ENCODE peak calls at places on chromosomes 6 and 20, in five cellular contexts. G is neural crest cell, P is pancreas, E is epithelial cell of esophagus, R is AG04450. V is an unnamed sample.

GRCh38 chr20:44069203-44069931 is 117.6 kb downstream of the JPH2 start:
- DNase-seq in R (no peak), G (no peak), E (no peak), P (no peak), V (peak; percentile 53)

GRCh38 chr6:138537090-138537489 is 37.8 kb upstream of the NHSL1 start:
- DNase-seq in R (no peak), P (no peak), E (no peak), G (no peak), V (no peak)

GRCh38 chr6:3350252-3350826 is 91.6 kb downstream of the PSMG4 start:
- DNase-seq in E (no peak), P (no peak), G (no peak), R (no peak), V (no peak)

GRCh38 chr6:158784505-158784904 is 34.7 kb downstream of the EZR start:
- DNase-seq in E (peak; percentile 90), P (no peak), G (no peak), R (no peak), V (no peak)

GRCh38 chr6:33894438-33894837 is 90.6 kb upstream of the MLN start:
- DNase-seq in P (no peak), R (no peak), G (no peak), E (no peak), V (no peak)

GRCh38 chr6:157020398-157021266 is 243.5 kb downstream of the ARID1B start:
- DNase-seq in E (peak; percentile 54), R (no peak), G (no peak), P (peak; percentile 79), V (no peak)

GRCh38 chr20:33359399-33360261 is 41.7 kb downstream of the CDK5RAP1 start:
- DNase-seq in P (no peak), G (no peak), E (no peak), R (no peak), V (no peak)

GRCh38 chr6:153553627-153554026 is 422.5 kb upstream of the RGS17 start:
- DNase-seq in P (no peak), R (no peak), G (no peak), E (peak; percentile 52), V (no peak)

GRCh38 chr6:135866445-135867143 is 15.1 kb downstream of the PDE7B start:
- DNase-seq in E (no peak), R (no peak), G (no peak), P (no peak), V (no peak)

GRCh38 chr6:98384334-98384733 is 450.0 kb upstream of the POU3F2 start:
- DNase-seq in G (no peak), P (no peak), R (no peak), E (no peak), V (no peak)

GRCh38 chr6:96923871-96924493 is 546 bp upstream of the KLHL32 start:
- DNase-seq in E (peak; percentile 4), G (no peak), R (no peak), P (no peak), V (no peak)
- TF ChIP-seq CTCF in E (no peak), G (peak; percentile 10), R (no peak), P (no peak), V (no peak)

DNA sequence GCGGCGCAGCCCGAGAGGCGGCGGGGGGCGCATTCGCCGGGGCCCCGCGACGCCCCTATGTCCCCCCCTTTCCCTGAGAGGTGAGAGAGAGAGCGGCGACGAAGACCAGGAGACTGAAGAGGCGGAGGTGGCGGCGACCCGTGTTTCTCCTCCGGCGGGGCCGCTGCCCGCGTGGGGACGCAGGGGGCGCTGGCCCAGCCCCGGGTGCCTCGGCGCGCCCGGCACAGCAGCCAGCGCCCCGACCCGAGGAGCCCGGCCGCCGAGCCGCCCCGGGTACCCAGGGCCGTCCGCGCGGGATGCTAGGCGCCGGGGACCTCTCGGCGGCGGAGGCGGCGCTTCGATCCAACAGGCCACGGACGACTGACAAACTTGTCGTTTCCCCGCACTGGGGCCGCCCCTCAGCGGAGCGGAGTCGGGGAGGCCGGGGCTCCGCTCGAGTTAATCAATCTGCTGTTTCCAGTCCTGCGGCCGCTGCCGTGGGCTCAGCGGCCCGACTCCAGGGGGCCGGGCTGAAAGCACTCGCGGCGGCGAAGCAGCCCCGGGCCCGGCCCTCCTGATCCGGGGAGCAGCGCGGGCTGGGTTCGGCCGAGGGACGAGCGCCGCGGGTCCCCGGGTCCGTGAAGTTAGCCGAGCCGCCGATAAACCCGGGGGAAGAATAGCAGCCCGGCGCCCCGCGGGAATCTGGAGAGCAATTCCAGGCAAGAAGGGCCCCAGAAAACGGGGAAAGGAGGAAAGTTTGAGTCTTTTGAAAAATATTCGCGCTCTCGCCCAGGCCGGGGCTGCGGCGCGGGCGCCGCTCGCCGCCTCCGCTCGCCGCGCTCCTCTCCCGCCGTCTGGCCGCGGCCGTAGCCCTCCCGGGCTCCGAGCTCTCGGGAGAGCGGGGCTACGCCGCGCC is 595 bp downstream of the MDGA1 start:
- DNase-seq in P (peak; percentile 75), R (no peak), G (peak; percentile 30), E (peak; percentile 18), V (peak; percentile 43)
- TF ChIP-seq CTCF in P (no peak), R (peak; percentile 0), G (peak; percentile 46), E (no peak), V (no peak)

GRCh38 chr6:90238663-90239542 is 57.7 kb downstream of the BACH2 start:
- DNase-seq in R (no peak), G (no peak), P (no peak), E (no peak), V (no peak)

GRCh38 chr6:90231798-90232197 is 64.8 kb downstream of the BACH2 start:
- DNase-seq in R (no peak), E (no peak), P (no peak), G (no peak), V (no peak)

GRCh38 chr6:90233994-90234393 is 62.6 kb downstream of the BACH2 start:
- DNase-seq in G (no peak), P (no peak), E (no peak), R (no peak), V (no peak)

GRCh38 chr6:90241229-90241873 is 55.3 kb downstream of the BACH2 start:
- DNase-seq in E (no peak), P (no peak), R (no peak), G (no peak), V (no peak)

GRCh38 chr6:90237350-90237990 is 59.2 kb downstream of the BACH2 start:
- DNase-seq in G (no peak), R (no peak), P (no peak), E (no peak), V (no peak)
- TF ChIP-seq CTCF in G (no peak), R (no peak), P (no peak), E (no peak), V (no peak)

DNA sequence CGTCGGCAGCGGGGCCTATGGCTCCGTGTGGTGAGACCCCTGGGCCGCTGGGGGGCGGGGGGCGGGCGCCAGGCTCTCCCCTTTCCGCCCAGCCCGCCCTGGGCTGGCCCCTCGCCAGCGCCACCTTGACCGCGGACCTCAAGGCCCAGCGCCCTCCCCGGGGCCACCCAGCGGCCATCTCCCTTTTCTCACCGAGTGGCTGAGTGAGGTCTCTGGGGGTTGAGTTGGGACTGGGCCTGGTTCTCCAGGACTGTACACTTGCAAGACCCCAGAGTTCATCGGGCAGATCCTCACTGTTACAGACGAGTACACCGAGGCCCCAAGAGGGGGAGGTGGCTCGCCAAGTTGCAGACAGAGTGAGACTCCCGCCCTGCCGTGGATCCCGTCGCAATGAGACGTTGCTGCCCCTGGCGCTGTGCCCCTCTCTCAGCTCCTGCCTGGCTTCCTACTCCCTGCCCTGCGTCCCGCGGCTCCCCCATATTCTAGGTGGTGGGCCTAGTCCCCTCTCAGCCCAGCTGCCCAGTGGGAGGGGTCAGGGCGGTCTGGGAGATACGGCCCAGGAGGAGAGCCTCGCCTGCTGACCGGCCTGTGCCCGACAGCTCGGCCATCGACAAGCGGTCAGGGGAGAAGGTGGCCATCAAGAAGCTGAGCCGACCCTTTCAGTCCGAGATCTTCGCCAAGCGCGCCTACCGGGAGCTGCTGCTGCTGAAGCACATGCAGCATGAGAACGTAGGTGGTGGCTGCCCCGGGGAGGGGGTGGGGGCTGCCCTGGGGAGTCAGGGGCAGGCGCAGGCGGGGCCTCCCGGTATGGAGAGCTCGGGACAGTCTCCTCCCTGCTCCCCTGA is 581 bp downstream of the MAPK13 start:
- DNase-seq in P (peak; percentile 89), G (no peak), R (no peak), E (peak; percentile 24), V (peak; percentile 71)
- TF ChIP-seq CTCF in P (no peak), G (peak; percentile 40), R (no peak), E (peak; percentile 11), V (no peak)

V was measured in natural killer cell.